ENCODE peak calls at places on chromosomes 4 and X, in six cellular contexts. I, R, H, T, E and B are unnamed samples.

GRCh38 chrX:134520860-134521390 is 61.0 kb downstream of the HPRT1 start:
- DNase-seq in I (peak), H (no peak), R (peak), T (peak), E (no peak), B (no peak)

GRCh38 chr4:105765690-105766407 is 57.3 kb downstream of the GSTCD start:
- DNase-seq in H (no peak), R (peak), T (peak), I (no peak), E (no peak), B (no peak)

GRCh38 chrX:40479777-40480318 is 100.9 kb upstream of the ATP6AP2 start:
- DNase-seq in R (peak), T (no peak), E (no peak), I (no peak), H (no peak), B (no peak)

GRCh38 chr4:91653067-91653466 is 650.7 kb upstream of the GRID2 start:
- DNase-seq in E (no peak), T (no peak), I (no peak), H (no peak), R (no peak), B (no peak)

GRCh38 chrX:130171446-130172126 is at the start of gene RAB33A:
- DNase-seq in I (no peak), T (no peak), E (peak), H (no peak), R (no peak), B (peak)

GRCh38 chr4:120156115-120156718 is 89.6 kb upstream of the MAD2L1 start:
- DNase-seq in T (peak), I (no peak), R (peak), H (peak), E (no peak), B (no peak)

GRCh38 chrX:2457289-2458133 is 43.3 kb downstream of the DHRSX start:
- DNase-seq in I (no peak), T (no peak), R (peak), H (no peak), E (no peak), B (no peak)

GRCh38 chr4:38805530-38806145 is 1.0 kb upstream of the TLR1 start:
- DNase-seq in I (peak), E (no peak), H (peak), T (no peak), R (peak), B (peak)

GRCh38 chr4:139934786-139935330 is 219.1 kb downstream of the MAML3 start:
- DNase-seq in R (no peak), I (no peak), E (no peak), H (no peak), T (no peak), B (no peak)

GRCh38 chrX:139931646-139932076 is 1.2 kb downstream of the ATP11C start:
- DNase-seq in H (no peak), R (no peak), T (no peak), E (no peak), I (no peak), B (peak)

GRCh38 chrX:46617906-46618305 is 44.3 kb downstream of the CHST7 start:
- DNase-seq in T (no peak), H (no peak), R (no peak), I (no peak), E (no peak), B (no peak)

GRCh38 chrX:97517763-97518162 is 634.1 kb downstream of the RPA4 start:
- DNase-seq in I (no peak), T (no peak), H (no peak), R (no peak), E (no peak), B (no peak)

GRCh38 chrX:41265615-41266014 is 68.3 kb upstream of the DDX3X start:
- DNase-seq in R (peak), I (no peak), E (no peak), H (no peak), T (no peak), B (no peak)

GRCh38 chrX:44674906-44675305 is 132.2 kb upstream of the FUNDC1 start:
- DNase-seq in I (no peak), T (no peak), R (no peak), E (no peak), H (no peak), B (no peak)

GRCh38 chr4:139584019-139584418 is 28.0 kb upstream of the SETD7 start:
- DNase-seq in T (no peak), R (no peak), H (no peak), E (no peak), I (no peak), B (no peak)

GRCh38 chrX:31331045-31331444 is 259.2 kb upstream of the FTHL17 start:
- DNase-seq in R (peak), E (no peak), T (no peak), H (no peak), I (no peak), B (no peak)

GRCh38 chrX:134938682-134939081 is 52.1 kb upstream of the SMIM10 start:
- DNase-seq in T (no peak), R (no peak), E (no peak), I (no peak), H (no peak), B (no peak)

GRCh38 chrX:135740683-135741149 is 27.3 kb downstream of the CT45A3 start:
- DNase-seq in H (no peak), E (peak), I (no peak), R (peak), T (peak), B (peak)

GRCh38 chr4:80393246-80393969 is 57.9 kb downstream of the CFAP299 start:
- DNase-seq in E (no peak), I (no peak), T (no peak), H (no peak), R (no peak), B (no peak)

GRCh38 chr4:4397441-4397819 is 10.5 kb downstream of the NSG1 start:
- DNase-seq in H (no peak), R (no peak), I (no peak), T (no peak), E (no peak), B (no peak)

GRCh38 chr4:169934794-169935400 is 91.3 kb downstream of the MFAP3L start:
- DNase-seq in I (no peak), T (no peak), R (peak), E (no peak), H (no peak), B (no peak)

GRCh38 chrX:56817179-56817578 is 88.1 kb downstream of the NBDY start:
- DNase-seq in R (no peak), E (no peak), I (no peak), T (no peak), H (no peak), B (no peak)

GRCh38 chrX:152601848-152602616 is 35.7 kb upstream of the GABRQ start:
- DNase-seq in I (no peak), H (no peak), E (peak), T (peak), R (peak), B (no peak)

GRCh38 chr4:188297873-188298272 is 158.6 kb downstream of the TRIML1 start:
- DNase-seq in E (no peak), I (no peak), H (no peak), R (no peak), T (no peak), B (no peak)

GRCh38 chrX:101091817-101092216 is 6.2 kb upstream of the CENPI start:
- DNase-seq in T (no peak), E (no peak), R (no peak), H (no peak), I (no peak), B (no peak)

DNA sequence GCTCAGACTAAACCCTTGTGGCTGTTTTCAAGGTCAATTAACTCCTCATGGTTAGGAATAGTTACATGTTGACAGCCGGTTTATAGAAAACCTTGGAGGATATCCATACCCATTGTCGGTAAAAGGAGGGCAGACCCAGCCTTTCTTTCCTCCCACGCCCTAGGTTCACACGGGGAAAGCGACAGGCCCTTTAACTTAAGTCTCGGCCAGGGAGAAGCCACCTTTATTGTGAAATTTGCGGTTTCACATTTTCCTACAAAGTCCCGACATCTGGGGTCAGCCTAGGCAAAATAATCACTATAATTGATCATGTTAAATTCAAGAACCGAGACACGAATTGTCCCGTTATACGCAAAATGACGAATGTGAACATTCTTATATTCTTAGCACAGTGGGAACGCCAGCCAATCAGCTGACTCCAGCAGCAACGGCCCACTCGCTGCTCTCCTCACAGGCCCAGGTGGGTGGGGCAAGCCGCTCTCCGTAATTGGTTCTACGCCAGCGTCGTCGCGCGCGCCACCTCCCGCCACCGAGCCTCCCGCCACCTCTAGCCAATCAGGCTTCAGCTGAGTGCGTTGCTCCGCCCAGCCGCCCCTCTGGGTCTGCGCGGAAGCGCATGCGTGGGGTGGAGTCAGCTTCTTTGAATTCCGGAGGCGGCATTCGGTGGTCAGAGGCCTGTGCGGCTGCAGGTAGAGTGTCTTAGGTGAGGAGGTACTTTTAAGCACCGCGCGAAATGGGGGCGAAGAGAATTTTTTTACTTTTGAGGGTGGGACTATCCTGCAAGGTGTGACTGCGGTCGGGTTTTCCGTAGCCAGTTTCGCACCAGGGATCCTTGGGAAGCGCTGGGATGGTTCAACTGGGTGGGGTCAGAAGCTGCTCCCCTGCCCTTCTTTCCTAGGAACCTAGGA is at the start of gene CENPI:
- DNase-seq in E (peak), I (peak), R (peak), T (peak), H (peak), B (peak)
- TF ChIP-seq POLR2AphosphoS5 in E (peak), I (no peak), R (no peak), T (peak), H (peak), B (no peak)

DNA sequence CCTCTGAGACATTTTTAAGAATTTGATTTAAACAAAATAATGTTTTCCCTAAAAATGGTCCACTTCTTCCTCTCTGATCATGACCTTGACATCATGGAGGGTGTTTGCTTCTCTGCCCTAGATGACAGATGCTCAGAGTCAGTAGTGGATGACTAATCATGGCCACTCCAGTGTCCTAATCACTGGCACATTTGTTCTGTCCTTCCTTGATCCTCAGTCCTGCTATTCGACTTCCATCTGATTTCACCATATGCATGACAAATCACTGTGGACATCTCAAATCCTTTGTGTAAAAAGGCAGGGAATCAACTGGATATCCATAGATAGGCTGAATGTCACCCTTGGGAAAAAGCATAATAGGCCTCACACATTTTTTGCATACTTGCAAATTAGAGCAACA is 9.0 kb downstream of the CRMP1 start:
- DNase-seq in T (no peak), R (no peak), H (no peak), I (no peak), E (no peak), B (no peak)
- TF ChIP-seq TAF1 in T (no peak), R (no peak), H (no peak), I (no peak), E (no peak), B (no peak)

GRCh38 chrX:149937881-149938426 is 337 bp downstream of the EOLA2 start:
- DNase-seq in R (peak), E (no peak), I (no peak), H (no peak), T (no peak), B (no peak)
- TF ChIP-seq POLR2A in R (no peak), E (no peak), I (peak), H (peak), T (no peak), B (peak)

DNA sequence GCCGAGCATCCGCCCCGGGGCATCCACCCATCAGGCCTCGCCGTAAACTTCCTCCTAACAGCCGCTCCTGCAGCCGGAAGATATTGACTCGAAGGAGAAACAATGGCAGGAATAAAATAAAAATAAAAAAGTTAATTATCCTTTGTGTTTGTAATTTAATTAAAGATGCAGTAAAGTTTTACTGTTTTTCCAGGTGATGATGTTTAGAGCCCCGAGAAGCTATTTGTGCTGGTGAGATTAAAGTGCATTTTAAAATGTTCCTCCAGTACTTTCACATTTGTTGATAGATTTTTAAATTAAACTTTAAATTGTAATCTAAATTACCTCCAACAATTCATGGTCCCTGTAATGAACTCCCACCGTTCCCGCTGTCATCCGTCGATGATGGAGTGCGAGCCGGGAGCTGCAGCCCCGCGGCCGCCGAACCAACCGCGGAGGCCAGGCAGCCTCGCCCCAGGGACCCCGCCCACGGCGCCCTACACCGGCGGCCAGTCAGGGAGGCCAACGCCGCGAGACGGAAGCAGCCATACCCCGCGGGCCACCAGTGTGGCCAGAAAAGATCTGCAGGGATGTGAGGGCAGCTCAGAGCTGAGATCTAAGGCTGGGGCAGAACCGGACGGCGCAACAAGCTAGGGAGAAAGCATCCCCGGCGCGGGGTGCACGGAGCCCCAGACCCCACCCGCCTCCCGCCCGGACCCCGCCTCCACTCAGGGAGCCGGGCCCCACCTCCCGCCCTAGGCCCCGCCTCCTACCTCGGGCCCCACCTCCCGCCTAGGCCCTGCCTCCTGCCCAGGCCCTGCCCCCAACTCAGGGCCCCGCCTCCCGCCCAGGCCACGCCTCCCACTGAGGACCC is 104.1 kb downstream of the FAM53A start:
- DNase-seq in E (peak), R (peak), T (peak), H (no peak), I (no peak), B (peak)
- TF ChIP-seq POLR2AphosphoS5 in E (no peak), R (no peak), T (no peak), H (no peak), I (no peak), B (no peak)

GRCh38 chr4:8315343-8316250 is 46.0 kb downstream of the HTRA3 start:
- DNase-seq in I (no peak), E (peak), H (no peak), T (peak), R (no peak), B (no peak)
- TF ChIP-seq TAF1 in I (no peak), E (no peak), H (no peak), T (no peak), R (no peak), B (no peak)

GRCh38 chr4:125314676-125315570 is at the start of gene FAT4:
- DNase-seq in I (peak), R (peak), E (peak), T (peak), H (no peak), B (no peak)
- TF ChIP-seq POLR2A in I (no peak), R (no peak), E (no peak), T (no peak), H (no peak), B (no peak)

GRCh38 chr4:87506974-87507701 is 22.0 kb downstream of the SPARCL1 start:
- DNase-seq in I (no peak), T (no peak), E (no peak), R (no peak), H (no peak), B (no peak)
- TF ChIP-seq POLR2AphosphoS5 in I (no peak), T (no peak), E (no peak), R (no peak), H (no peak), B (no peak)

DNA sequence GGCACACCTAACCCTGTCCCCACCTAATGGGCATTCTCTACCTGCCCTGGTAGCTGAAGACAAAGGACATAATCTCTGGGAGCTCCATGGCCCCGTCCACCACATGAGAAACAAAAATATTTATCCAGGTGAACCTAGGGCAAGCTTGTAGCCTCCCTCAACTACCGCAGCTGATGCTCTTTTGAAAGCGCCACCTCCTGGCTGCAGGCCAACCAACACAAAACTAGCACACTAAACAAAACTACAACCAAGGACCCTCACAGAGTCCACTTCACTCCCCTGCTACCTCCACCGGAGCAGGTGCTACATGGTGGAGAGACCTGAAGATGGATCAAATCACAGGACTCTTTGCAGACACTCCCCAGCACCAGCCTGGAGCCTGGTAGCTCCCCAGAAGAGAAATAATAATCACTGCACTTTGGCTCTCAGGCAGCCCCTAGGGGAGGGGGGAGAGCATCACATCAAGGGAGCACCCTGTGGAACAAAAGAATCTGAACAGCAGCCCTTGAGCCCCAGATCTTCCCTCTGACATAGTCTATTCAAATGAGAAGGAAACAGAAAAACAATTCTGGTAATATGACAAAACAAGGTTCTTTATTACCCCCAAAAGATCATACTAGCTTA is 111.3 kb upstream of the ATP8A1 start:
- DNase-seq in T (no peak), R (no peak), E (peak), I (no peak), H (no peak), B (no peak)
- TF ChIP-seq TAF1 in T (no peak), R (no peak), E (no peak), I (no peak), H (no peak), B (no peak)

DNA sequence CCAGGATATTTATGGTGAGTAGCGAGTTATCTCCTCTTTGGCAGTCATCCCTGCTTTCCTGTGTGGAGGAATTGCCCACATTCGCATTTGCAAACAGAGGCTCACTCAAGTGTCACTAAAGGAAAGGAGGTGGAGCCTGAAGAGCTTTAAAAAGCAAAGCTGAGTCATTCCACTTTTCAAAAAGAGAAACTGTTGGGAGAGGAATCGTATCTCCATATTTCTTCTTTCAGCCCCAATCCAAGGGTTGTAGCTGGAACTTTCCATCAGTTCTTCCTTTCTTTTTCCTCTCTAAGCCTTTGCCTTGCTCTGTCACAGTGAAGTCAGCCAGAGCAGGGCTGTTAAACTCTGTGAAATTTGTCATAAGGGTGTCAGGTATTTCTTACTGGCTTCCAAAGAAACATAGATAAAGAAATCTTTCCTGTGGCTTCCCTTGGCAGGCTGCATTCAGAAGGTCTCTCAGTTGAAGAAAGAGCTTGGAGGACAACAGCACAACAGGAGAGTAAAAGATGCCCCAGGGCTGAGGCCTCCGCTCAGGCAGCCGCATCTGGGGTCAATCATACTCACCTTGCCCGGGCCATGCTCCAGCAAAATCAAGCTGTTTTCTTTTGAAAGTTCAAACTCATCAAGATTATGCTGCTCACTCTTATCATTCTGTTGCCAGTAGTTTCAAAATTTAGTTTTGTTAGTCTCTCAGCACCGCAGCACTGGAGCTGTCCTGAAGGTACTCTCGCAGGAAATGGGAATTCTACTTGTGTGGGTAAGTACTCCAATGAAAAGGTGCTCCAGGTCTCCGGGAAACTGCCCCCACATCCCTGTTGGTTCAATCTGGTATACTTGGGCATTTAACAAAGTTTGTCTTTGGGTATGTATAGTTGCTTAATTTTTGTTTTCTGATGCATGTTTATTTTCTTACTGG is at the start of gene EGF:
- DNase-seq in R (peak), H (no peak), T (no peak), E (no peak), I (no peak), B (no peak)
- TF ChIP-seq POLR2A in R (no peak), H (no peak), T (no peak), E (no peak), I (no peak), B (no peak)